ENCODE peak calls at places on chromosomes 3 and 15, in nine cellular contexts. D, K, J, F, S, I, P, M and L are unnamed samples.

GRCh38 chr15:81235781-81236507 is 39.3 kb downstream of the IL16 start:
- DNase-seq in F (no peak), I (peak), S (no peak), D (peak), P (peak), M (peak), K (no peak), J (no peak), L (peak)

GRCh38 chr3:42118762-42119361 is 27.7 kb downstream of the TRAK1 start:
- DNase-seq in D (peak), J (no peak), I (peak), F (no peak), S (peak), M (peak), K (peak), P (peak), L (peak)

GRCh38 chr15:90343391-90343790 is 8.7 kb upstream of the ZNF774 start:
- DNase-seq in I (peak), M (peak), K (no peak), S (no peak), D (peak), J (no peak), P (no peak), F (no peak), L (no peak)

GRCh38 chr15:83927704-83928391 is 273.9 kb downstream of the ADAMTSL3 start:
- DNase-seq in J (no peak), D (no peak), M (no peak), I (no peak), P (no peak), S (no peak), F (no peak), K (no peak), L (no peak)

GRCh38 chr3:14225421-14225820 is 46.8 kb downstream of the LSM3 start:
- DNase-seq in I (no peak), S (no peak), F (no peak), J (no peak), K (no peak), D (peak), P (peak), M (no peak), L (no peak)

GRCh38 chr3:37814547-37814946 is 47.1 kb upstream of the CTDSPL start:
- DNase-seq in M (peak), I (peak), D (peak), F (no peak), K (no peak), J (no peak), P (peak), S (no peak), L (no peak)

GRCh38 chr3:98564282-98565005 is 29.0 kb downstream of the CPOX start:
- DNase-seq in D (no peak), J (no peak), S (no peak), K (no peak), F (no peak), M (no peak), P (no peak), I (no peak), L (peak)

GRCh38 chr3:57980416-57980815 is 27.8 kb upstream of the FLNB start:
- DNase-seq in M (no peak), S (no peak), D (no peak), K (no peak), I (no peak), F (no peak), J (no peak), P (no peak), L (no peak)

GRCh38 chr3:124032351-124032880 is 40.5 kb upstream of the ROPN1 start:
- DNase-seq in K (peak), I (no peak), M (no peak), F (peak), P (peak), S (no peak), D (peak), J (no peak), L (no peak)

GRCh38 chr15:79209690-79210089 is 72.8 kb upstream of the ANKRD34C start:
- DNase-seq in S (peak), M (no peak), F (no peak), K (no peak), P (no peak), I (no peak), D (no peak), J (peak), L (no peak)

GRCh38 chr15:81642451-81642990 is 268.5 kb upstream of the TMC3 start:
- DNase-seq in J (no peak), F (no peak), I (no peak), S (no peak), D (no peak), P (peak), M (peak), K (no peak), L (no peak)

GRCh38 chr15:65828566-65828965 is 36.5 kb upstream of the DENND4A start:
- DNase-seq in S (no peak), I (no peak), F (no peak), D (no peak), K (no peak), M (no peak), J (no peak), P (no peak), L (peak)

GRCh38 chr3:73475717-73476116 is 149.0 kb downstream of the PDZRN3 start:
- DNase-seq in J (no peak), M (no peak), I (no peak), K (no peak), S (no peak), F (no peak), D (no peak), P (no peak), L (no peak)
- TF ChIP-seq CTCF in J (no peak), M (no peak), I (no peak), K (no peak), S (no peak), F (no peak), D (no peak), P (no peak), L (no peak)

DNA sequence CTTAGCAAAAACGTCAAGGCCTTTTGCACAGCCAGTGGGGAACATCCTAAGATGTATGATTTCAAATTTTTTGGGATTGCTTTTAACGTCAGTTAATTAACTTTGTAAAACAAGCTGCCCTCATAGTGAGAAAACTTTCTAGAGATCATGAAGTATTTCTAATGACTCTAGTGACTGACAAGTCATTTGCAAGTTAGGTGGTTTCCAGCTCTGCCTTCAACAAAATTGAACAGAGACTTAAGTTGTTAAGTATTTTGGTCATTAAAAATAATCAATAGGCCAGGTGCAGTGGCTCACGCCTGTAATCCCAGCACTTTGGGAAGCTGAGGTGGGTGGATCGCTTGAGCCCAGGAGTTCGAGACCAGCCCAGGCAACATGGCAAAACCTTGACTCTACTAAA is 71.2 kb downstream of the CHDH start:
- DNase-seq in M (no peak), D (no peak), P (no peak), I (no peak), K (no peak), F (no peak), J (no peak), S (no peak), L (no peak)
- TF ChIP-seq CTCF in M (no peak), D (no peak), P (no peak), I (no peak), K (no peak), F (no peak), J (no peak), S (no peak), L (no peak)

DNA sequence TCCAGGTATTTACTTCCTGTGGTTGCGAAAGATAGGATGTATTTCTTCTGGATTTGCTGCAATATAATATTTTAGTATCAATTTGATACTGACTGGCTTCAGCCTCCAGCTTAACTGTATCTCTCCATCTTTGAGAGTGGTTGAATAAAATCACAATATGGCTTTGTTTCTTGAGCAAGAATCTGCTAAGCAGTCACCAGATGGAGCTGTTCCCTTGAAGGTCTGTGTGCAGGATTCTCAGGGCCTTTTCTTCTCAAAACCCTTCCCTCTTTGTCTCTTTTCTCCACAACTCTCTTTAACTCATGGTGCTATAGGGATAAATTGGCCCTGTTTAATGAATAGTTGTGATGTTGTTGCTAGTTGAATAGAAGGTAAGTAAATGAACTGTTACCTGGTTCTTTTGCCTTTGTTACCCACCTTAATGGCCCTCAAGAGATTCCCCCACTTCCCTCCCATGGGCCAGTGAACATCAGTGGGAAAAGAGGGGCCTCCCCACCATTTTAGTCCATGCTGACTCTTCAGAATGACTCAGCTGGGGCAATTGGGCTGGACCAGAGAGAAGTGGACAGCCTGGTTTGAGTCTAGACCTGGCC is 34.8 kb upstream of the RAB6B start:
- DNase-seq in M (peak), F (no peak), S (no peak), I (peak), J (no peak), K (no peak), D (peak), P (peak), L (peak)
- TF ChIP-seq CTCF in M (peak), F (no peak), S (peak), I (peak), J (peak), K (peak), D (peak), P (peak), L (peak)

GRCh38 chr3:117355566-117355965 is 646.0 kb downstream of the TUSC7 start:
- DNase-seq in J (no peak), M (peak), K (no peak), F (no peak), D (no peak), P (peak), S (peak), I (peak), L (no peak)
- TF ChIP-seq CTCF in J (peak), M (peak), K (no peak), F (peak), D (no peak), P (peak), S (peak), I (peak), L (no peak)

GRCh38 chr15:47333758-47334157 is 383.5 kb upstream of the SEMA6D start:
- DNase-seq in F (no peak), J (no peak), P (peak), S (no peak), I (no peak), K (no peak), D (no peak), M (peak), L (no peak)
- TF ChIP-seq CTCF in F (no peak), J (no peak), P (no peak), S (no peak), I (no peak), K (no peak), D (no peak), M (no peak), L (no peak)

GRCh38 chr15:101540480-101541239 is 51.2 kb upstream of the PCSK6 start:
- DNase-seq in I (no peak), D (no peak), P (no peak), M (no peak), J (no peak), S (no peak), F (no peak), K (no peak), L (peak)
- TF ChIP-seq CTCF in I (no peak), D (peak), P (peak), M (no peak), J (no peak), S (no peak), F (no peak), K (no peak), L (no peak)

DNA sequence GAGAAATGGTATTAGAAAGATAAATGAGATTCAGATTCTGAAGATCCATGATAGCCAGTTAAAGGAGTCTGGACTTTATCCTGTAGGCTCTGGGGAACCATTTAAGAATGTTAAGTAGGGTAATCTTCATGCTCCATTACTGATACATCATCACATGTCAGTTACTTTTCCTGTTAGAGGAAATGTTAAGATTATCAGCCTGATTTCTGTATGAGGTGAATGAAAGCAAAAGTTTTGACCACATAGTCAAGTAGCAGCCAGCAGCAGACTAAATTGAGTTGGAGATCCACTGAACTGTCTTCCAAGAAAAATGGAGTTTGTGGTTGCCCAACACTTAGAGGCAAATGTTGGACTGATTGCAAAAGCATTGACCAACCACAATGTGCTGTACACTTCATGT is 4.7 kb upstream of the COPB2 start:
- DNase-seq in D (no peak), M (peak), P (peak), S (no peak), I (no peak), F (no peak), K (no peak), J (no peak), L (no peak)
- TF ChIP-seq CTCF in D (no peak), M (no peak), P (no peak), S (no peak), I (no peak), F (no peak), K (no peak), J (no peak), L (no peak)